ENCODE peak calls at places on chromosomes 2 and 18, in eight cellular contexts. O, C, E, D, F, M, G and B are unnamed samples.

GRCh38 chr2:144607899-144608477 is 88.1 kb upstream of the ZEB2 start:
- ATAC-seq in D (no peak), F (no peak), M (peak), G (no peak), C (no peak), E (no peak), O (peak), B (peak)

GRCh38 chr18:59155140-59155539 is 15.5 kb downstream of the SEC11C start:
- ATAC-seq in O (no peak), E (no peak), G (no peak), D (no peak), M (no peak), C (no peak), F (no peak), B (no peak)

GRCh38 chr18:36450264-36450663 is 152.8 kb downstream of the FHOD3 start:
- ATAC-seq in E (no peak), G (no peak), D (no peak), M (no peak), C (no peak), O (no peak), F (no peak), B (no peak)

GRCh38 chr2:60234274-60234976 is 319.0 kb downstream of the BCL11A start:
- ATAC-seq in C (no peak), D (no peak), O (no peak), G (no peak), F (no peak), E (no peak), M (no peak), B (no peak)

GRCh38 chr2:233059797-233060499 is at the start of gene INPP5D:
- ATAC-seq in F (peak), E (peak), G (peak), D (peak), O (peak), M (peak), C (peak), B (peak)

GRCh38 chr2:45707034-45707433 is 55.6 kb downstream of the PRKCE start:
- ATAC-seq in F (no peak), G (no peak), C (no peak), O (no peak), E (no peak), D (no peak), M (no peak), B (no peak)

GRCh38 chr18:56990678-56991077 is 156.2 kb upstream of the BOD1L2 start:
- ATAC-seq in E (no peak), O (no peak), F (no peak), M (no peak), D (no peak), G (no peak), C (no peak), B (no peak)

GRCh38 chr2:31322376-31322775 is 88.4 kb downstream of the EHD3 start:
- ATAC-seq in E (no peak), C (peak), D (no peak), G (no peak), O (no peak), M (no peak), F (no peak), B (no peak)

GRCh38 chr18:48493856-48494255 is 45.0 kb upstream of the CTIF start:
- ATAC-seq in C (no peak), D (peak), E (no peak), M (peak), G (no peak), O (no peak), F (no peak), B (peak)

GRCh38 chr18:12278153-12278764 is 24.1 kb downstream of the CIDEA start:
- ATAC-seq in D (no peak), C (no peak), F (no peak), G (no peak), O (no peak), M (no peak), E (no peak), B (no peak)

GRCh38 chr2:39696838-39697237 is 31.1 kb downstream of the TMEM178A start:
- ATAC-seq in M (no peak), G (no peak), F (no peak), E (no peak), C (peak), O (no peak), D (no peak), B (peak)

GRCh38 chr18:39946623-39947061 is 2008.4 kb upstream of the PIK3C3 start:
- ATAC-seq in O (no peak), C (no peak), E (no peak), M (no peak), F (no peak), G (no peak), D (no peak), B (peak)

GRCh38 chr2:172859821-172860707 is 124.4 kb downstream of the RAPGEF4 start:
- ATAC-seq in O (no peak), G (no peak), M (no peak), D (no peak), C (no peak), E (no peak), F (no peak), B (no peak)

GRCh38 chr2:36485521-36485920 is 112.4 kb downstream of the FEZ2 start:
- ATAC-seq in D (no peak), G (no peak), E (no peak), M (no peak), O (no peak), F (no peak), C (peak), B (peak)

GRCh38 chr2:240297553-240298315 is 137.7 kb upstream of the GPC1 start:
- ATAC-seq in G (no peak), D (no peak), F (no peak), O (no peak), C (no peak), E (no peak), M (no peak), B (no peak)

GRCh38 chr2:97769308-97769707 is 55.9 kb downstream of the ZAP70 start:
- ATAC-seq in D (no peak), M (no peak), E (no peak), G (no peak), O (no peak), C (no peak), F (no peak), B (no peak)

GRCh38 chr2:18993756-18994155 is 364.7 kb downstream of the OSR1 start:
- ATAC-seq in C (no peak), F (no peak), G (no peak), E (no peak), O (no peak), M (no peak), D (no peak), B (no peak)

GRCh38 chr2:223101340-223102039 is 49.5 kb downstream of the KCNE4 start:
- ATAC-seq in M (peak), C (peak), G (no peak), F (no peak), D (peak), O (no peak), E (no peak), B (peak)

GRCh38 chr2:41847744-41848441 is 199.9 kb upstream of the PKDCC start:
- ATAC-seq in O (no peak), E (no peak), F (no peak), G (no peak), D (peak), M (peak), C (peak), B (peak)

GRCh38 chr2:167966937-167967913 is 280.2 kb downstream of the STK39 start:
- ATAC-seq in M (peak), C (no peak), O (no peak), E (no peak), G (no peak), F (no peak), D (peak), B (peak)

GRCh38 chr2:168926621-168927386 is 25.7 kb downstream of the G6PC2 start:
- ATAC-seq in D (no peak), E (no peak), M (no peak), G (no peak), F (no peak), C (no peak), O (no peak), B (no peak)

GRCh38 chr18:10562773-10563160 is 36.9 kb downstream of the NAPG start:
- ATAC-seq in E (no peak), O (no peak), F (no peak), G (no peak), C (no peak), M (no peak), D (no peak), B (no peak)

GRCh38 chr2:38546064-38546463 is 56.7 kb downstream of the HNRNPLL start:
- ATAC-seq in D (no peak), M (no peak), G (no peak), O (no peak), F (no peak), C (no peak), E (no peak), B (no peak)

GRCh38 chr2:241279413-241279812 is 36.1 kb downstream of the HDLBP start:
- ATAC-seq in O (no peak), D (no peak), G (no peak), E (no peak), F (no peak), M (no peak), C (no peak), B (no peak)

GRCh38 chr2:159457589-159457988 is 158.8 kb downstream of the BAZ2B start:
- ATAC-seq in O (no peak), E (no peak), G (no peak), F (no peak), M (peak), C (peak), D (peak), B (no peak)

GRCh38 chr2:64447317-64448060 is 6.5 kb upstream of the LGALSL start:
- ATAC-seq in G (no peak), E (no peak), C (no peak), F (no peak), O (no peak), M (no peak), D (no peak), B (no peak)

GRCh38 chr2:68762665-68763064 is 28.1 kb downstream of the ARHGAP25 start:
- ATAC-seq in E (peak), F (peak), M (peak), G (peak), C (no peak), D (no peak), O (peak), B (no peak)

GRCh38 chr2:68734688-68735525 is at the start of gene ARHGAP25:
- ATAC-seq in C (no peak), D (no peak), G (peak), E (peak), F (peak), M (peak), O (peak), B (no peak)

GRCh38 chr18:24930478-24930877 is 421.5 kb downstream of the ZNF521 start:
- ATAC-seq in G (no peak), C (no peak), F (no peak), M (no peak), O (no peak), E (no peak), D (peak), B (no peak)

GRCh38 chr18:68152770-68153169 is 562.1 kb downstream of the TMX3 start:
- ATAC-seq in E (peak), G (no peak), C (peak), F (no peak), D (no peak), M (no peak), O (no peak), B (no peak)

GRCh38 chr2:10204326-10205200 is 82.0 kb downstream of the RRM2 start:
- ATAC-seq in G (no peak), M (no peak), C (no peak), F (no peak), O (no peak), D (no peak), E (no peak), B (no peak)

GRCh38 chr18:22739243-22739642 is 193.9 kb upstream of the RBBP8 start:
- ATAC-seq in F (no peak), D (no peak), O (no peak), E (no peak), M (no peak), C (no peak), G (no peak), B (no peak)

GRCh38 chr18:74789078-74789477 is 191.4 kb downstream of the ZNF407 start:
- ATAC-seq in E (no peak), O (no peak), G (no peak), C (no peak), F (no peak), M (no peak), D (no peak), B (no peak)

GRCh38 chr18:78525364-78526111 is 454.1 kb upstream of the SALL3 start:
- ATAC-seq in D (no peak), F (no peak), G (no peak), C (no peak), M (no peak), E (no peak), O (peak), B (no peak)